ENCODE peak calls at places on chromosomes 11 and 22, in eight cellular contexts. One of them, this sample, is unnamed.
A peak's percentile ranks its signal among the peaks of the same experiment; 100 is the strongest.

GRCh38 chr11:95293116-95293515 is 62.1 kb upstream of the SESN3 start:
- DNase-seq in brain microvascular endothelial cell: no peak
- DNase-seq in colonic mucosa: no peak
- DNase-seq in A673: no peak
- DNase-seq in heart right ventricle: no peak
- DNase-seq in kidney: no peak
- DNase-seq in BE2C: no peak
- DNase-seq in cardiac fibroblast: no peak
- DNase-seq in this sample: no peak

GRCh38 chr11:7672960-7673723 is at the start of gene CYB5R2:
- DNase-seq in brain microvascular endothelial cell: no peak
- DNase-seq in colonic mucosa: peak; percentile 85
- DNase-seq in A673: no peak
- DNase-seq in heart right ventricle: peak; percentile 75
- DNase-seq in kidney: peak; percentile 92
- DNase-seq in BE2C: peak; percentile 19
- DNase-seq in cardiac fibroblast: peak; percentile 71
- DNase-seq in this sample: peak; percentile 46

GRCh38 chr11:72591785-72592490 is 82.3 kb downstream of the PDE2A start:
- DNase-seq in brain microvascular endothelial cell: no peak
- DNase-seq in colonic mucosa: no peak
- DNase-seq in A673: peak; percentile 66
- DNase-seq in heart right ventricle: no peak
- DNase-seq in kidney: no peak
- DNase-seq in BE2C: no peak
- DNase-seq in cardiac fibroblast: no peak
- DNase-seq in this sample: peak; percentile 39

GRCh38 chr11:130211144-130211543 is 51.6 kb downstream of the ST14 start:
- DNase-seq in brain microvascular endothelial cell: no peak
- DNase-seq in colonic mucosa: peak; percentile 12
- DNase-seq in A673: no peak
- DNase-seq in heart right ventricle: no peak
- DNase-seq in kidney: peak; percentile 13
- DNase-seq in BE2C: no peak
- DNase-seq in cardiac fibroblast: no peak
- DNase-seq in this sample: no peak

GRCh38 chr11:108803781-108804180 is 138.9 kb downstream of the DDX10 start:
- DNase-seq in brain microvascular endothelial cell: peak; percentile 18
- DNase-seq in colonic mucosa: no peak
- DNase-seq in A673: no peak
- DNase-seq in heart right ventricle: no peak
- DNase-seq in kidney: no peak
- DNase-seq in BE2C: no peak
- DNase-seq in cardiac fibroblast: peak; percentile 22
- DNase-seq in this sample: no peak

GRCh38 chr22:24726848-24727217 is 47.7 kb downstream of the PIWIL3 start:
- DNase-seq in brain microvascular endothelial cell: no peak
- DNase-seq in colonic mucosa: no peak
- DNase-seq in A673: no peak
- DNase-seq in heart right ventricle: no peak
- DNase-seq in kidney: no peak
- DNase-seq in BE2C: no peak
- DNase-seq in cardiac fibroblast: no peak
- DNase-seq in this sample: no peak

GRCh38 chr11:84398017-84398626 is 1112.0 kb upstream of the CCDC90B start:
- DNase-seq in brain microvascular endothelial cell: peak; percentile 36
- DNase-seq in colonic mucosa: no peak
- DNase-seq in A673: peak; percentile 37
- DNase-seq in heart right ventricle: no peak
- DNase-seq in kidney: no peak
- DNase-seq in BE2C: peak; percentile 59
- DNase-seq in cardiac fibroblast: peak; percentile 66
- DNase-seq in this sample: no peak

GRCh38 chr22:48305726-48306235 is 1521.9 kb downstream of the BRD1 start:
- DNase-seq in brain microvascular endothelial cell: no peak
- DNase-seq in colonic mucosa: no peak
- DNase-seq in A673: no peak
- DNase-seq in heart right ventricle: no peak
- DNase-seq in kidney: peak; percentile 60
- DNase-seq in BE2C: no peak
- DNase-seq in cardiac fibroblast: no peak
- DNase-seq in this sample: no peak

GRCh38 chr22:45483918-45484499 is 18.7 kb upstream of the FBLN1 start:
- DNase-seq in brain microvascular endothelial cell: no peak
- DNase-seq in colonic mucosa: no peak
- DNase-seq in A673: no peak
- DNase-seq in heart right ventricle: no peak
- DNase-seq in kidney: no peak
- DNase-seq in BE2C: no peak
- DNase-seq in cardiac fibroblast: no peak
- DNase-seq in this sample: no peak

GRCh38 chr11:33040862-33041453 is 1.6 kb downstream of the TCP11L1 start:
- DNase-seq in brain microvascular endothelial cell: no peak
- DNase-seq in colonic mucosa: no peak
- DNase-seq in A673: peak; percentile 99
- DNase-seq in heart right ventricle: no peak
- DNase-seq in kidney: no peak
- DNase-seq in BE2C: no peak
- DNase-seq in cardiac fibroblast: no peak
- DNase-seq in this sample: no peak

GRCh38 chr11:33040127-33040861 is 922 bp downstream of the TCP11L1 start:
- DNase-seq in brain microvascular endothelial cell: no peak
- DNase-seq in colonic mucosa: no peak
- DNase-seq in A673: peak; percentile 77
- DNase-seq in heart right ventricle: no peak
- DNase-seq in kidney: no peak
- DNase-seq in BE2C: no peak
- DNase-seq in cardiac fibroblast: no peak
- DNase-seq in this sample: peak; percentile 25

GRCh38 chr11:33043221-33043833 is 4.0 kb downstream of the TCP11L1 start:
- DNase-seq in brain microvascular endothelial cell: no peak
- DNase-seq in colonic mucosa: no peak
- DNase-seq in A673: no peak
- DNase-seq in heart right ventricle: no peak
- DNase-seq in kidney: no peak
- DNase-seq in BE2C: no peak
- DNase-seq in cardiac fibroblast: no peak
- DNase-seq in this sample: no peak

GRCh38 chr11:33034983-33035382 is 4.4 kb upstream of the TCP11L1 start:
- DNase-seq in brain microvascular endothelial cell: no peak
- DNase-seq in colonic mucosa: no peak
- DNase-seq in A673: no peak
- DNase-seq in heart right ventricle: no peak
- DNase-seq in kidney: no peak
- DNase-seq in BE2C: no peak
- DNase-seq in cardiac fibroblast: no peak
- DNase-seq in this sample: no peak

DNA sequence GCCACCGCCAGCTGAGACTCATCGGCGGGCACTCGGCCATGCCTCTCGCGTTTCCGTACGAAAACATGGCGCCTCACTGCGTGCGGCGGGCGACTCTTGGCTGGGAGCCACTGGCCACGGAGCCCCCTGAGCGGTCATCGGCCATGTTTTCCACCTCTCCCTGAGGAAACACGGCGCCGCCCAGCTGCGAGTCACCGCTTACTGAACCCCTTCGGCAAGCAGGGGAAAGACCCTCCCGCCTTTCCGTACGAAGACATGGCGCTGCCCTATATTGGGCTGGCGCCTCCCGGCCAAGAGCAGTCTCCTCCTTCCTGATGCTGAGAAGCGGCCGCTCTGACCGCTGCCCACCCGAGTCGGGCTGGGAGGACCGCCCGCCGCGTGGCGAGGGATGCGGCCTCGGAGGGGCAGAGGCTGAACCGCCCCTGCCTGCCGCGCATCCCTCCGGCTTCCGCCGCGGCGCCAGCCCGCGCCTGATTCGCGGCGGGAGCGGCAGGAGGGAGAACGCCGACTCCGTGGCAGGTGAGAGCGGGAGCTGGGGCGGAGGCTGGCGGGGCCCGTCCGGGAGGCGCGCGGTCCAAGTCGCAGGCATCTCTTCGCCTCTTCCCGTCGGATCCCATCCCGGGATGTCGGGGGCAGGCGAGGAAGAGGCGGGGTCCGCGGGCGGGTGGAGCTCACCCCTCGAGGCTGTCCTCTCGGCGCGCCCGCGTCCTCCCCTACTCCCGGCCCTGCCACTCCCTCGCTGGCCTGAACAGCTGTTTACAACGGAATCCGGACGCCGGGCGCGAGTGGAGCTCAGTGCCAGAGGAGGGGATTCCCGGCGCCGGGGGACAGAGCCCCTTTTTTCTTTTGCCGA is at the start of gene TCP11L1:
- DNase-seq in brain microvascular endothelial cell: peak; percentile 89
- DNase-seq in colonic mucosa: peak; percentile 88
- DNase-seq in A673: peak; percentile 89
- DNase-seq in heart right ventricle: peak; percentile 93
- DNase-seq in kidney: peak; percentile 97
- DNase-seq in BE2C: peak; percentile 86
- DNase-seq in cardiac fibroblast: peak; percentile 97
- DNase-seq in this sample: peak; percentile 90
- H3K4me3 ChIP-seq in brain microvascular endothelial cell: peak within 1 kb of the TSS; percentile 89
- H3K4me3 ChIP-seq in colonic mucosa: peak within 1 kb of the TSS; percentile 95
- H3K4me3 ChIP-seq in A673: peak within 1 kb of the TSS; percentile 63
- H3K4me3 ChIP-seq in heart right ventricle: peak within 1 kb of the TSS; percentile 97
- H3K4me3 ChIP-seq in kidney: peak within 1 kb of the TSS; percentile 88
- H3K4me3 ChIP-seq in BE2C: peak within 1 kb of the TSS; percentile 72
- H3K4me3 ChIP-seq in cardiac fibroblast: peak within 1 kb of the TSS; percentile 87
- H3K4me3 ChIP-seq in this sample: peak within 1 kb of the TSS; percentile 96

GRCh38 chr11:133964946-133965632 is 8.3 kb upstream of the IGSF9B start:
- DNase-seq in brain microvascular endothelial cell: no peak
- DNase-seq in colonic mucosa: no peak
- DNase-seq in A673: no peak
- DNase-seq in heart right ventricle: no peak
- DNase-seq in kidney: no peak
- DNase-seq in BE2C: no peak
- DNase-seq in cardiac fibroblast: peak; percentile 70
- DNase-seq in this sample: no peak

GRCh38 chr11:133967599-133968238 is 11.0 kb upstream of the IGSF9B start:
- DNase-seq in brain microvascular endothelial cell: no peak
- DNase-seq in colonic mucosa: no peak
- DNase-seq in A673: no peak
- DNase-seq in heart right ventricle: no peak
- DNase-seq in kidney: no peak
- DNase-seq in BE2C: no peak
- DNase-seq in cardiac fibroblast: no peak
- DNase-seq in this sample: no peak

GRCh38 chr11:133968300-133968699 is 11.5 kb upstream of the IGSF9B start:
- DNase-seq in brain microvascular endothelial cell: no peak
- DNase-seq in colonic mucosa: no peak
- DNase-seq in A673: no peak
- DNase-seq in heart right ventricle: no peak
- DNase-seq in kidney: no peak
- DNase-seq in BE2C: no peak
- DNase-seq in cardiac fibroblast: no peak
- DNase-seq in this sample: no peak

GRCh38 chr11:133966147-133966546 is 9.4 kb upstream of the IGSF9B start:
- DNase-seq in brain microvascular endothelial cell: no peak
- DNase-seq in colonic mucosa: no peak
- DNase-seq in A673: no peak
- DNase-seq in heart right ventricle: no peak
- DNase-seq in kidney: no peak
- DNase-seq in BE2C: no peak
- DNase-seq in cardiac fibroblast: no peak
- DNase-seq in this sample: no peak

DNA sequence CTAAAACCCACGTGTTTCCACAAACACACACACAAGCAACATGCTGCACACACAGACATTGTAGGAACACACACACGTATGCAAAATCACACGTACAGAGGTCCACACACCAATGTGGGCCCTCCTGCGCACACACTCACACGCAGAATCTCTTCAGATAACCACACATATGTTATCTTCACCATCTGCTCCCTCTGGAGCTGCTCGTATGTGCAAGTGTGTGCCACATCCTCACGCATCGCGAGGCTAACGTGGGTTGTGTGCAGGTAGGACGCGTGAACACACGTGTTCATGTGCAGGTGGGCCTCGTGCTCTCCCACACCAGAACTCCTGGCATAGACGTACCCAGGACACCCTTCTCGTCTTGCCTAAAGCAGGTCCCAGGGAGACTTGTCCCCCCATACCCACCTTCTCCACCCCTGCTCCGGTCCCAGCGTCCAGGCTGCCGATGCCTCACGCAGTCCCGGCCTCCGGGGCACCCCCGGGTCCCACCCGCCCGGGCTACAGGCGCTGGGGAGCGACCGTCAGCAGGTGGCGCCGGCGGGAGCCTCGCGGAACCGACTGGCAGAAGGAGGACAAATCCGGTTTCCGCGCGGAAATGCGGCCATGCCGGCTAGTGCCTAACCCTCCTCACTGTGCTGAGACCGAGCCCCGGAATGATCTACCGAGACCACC is 10.3 kb upstream of the IGSF9B start:
- DNase-seq in brain microvascular endothelial cell: no peak
- DNase-seq in colonic mucosa: peak; percentile 29
- DNase-seq in A673: peak; percentile 60
- DNase-seq in heart right ventricle: peak; percentile 56
- DNase-seq in kidney: no peak
- DNase-seq in BE2C: no peak
- DNase-seq in cardiac fibroblast: no peak
- DNase-seq in this sample: peak; percentile 45
- TF ChIP-seq CTCF in brain microvascular endothelial cell: peak; percentile 15
- TF ChIP-seq CTCF in colonic mucosa: no peak
- TF ChIP-seq CTCF in A673: peak; percentile 80
- TF ChIP-seq CTCF in heart right ventricle: peak; percentile 29
- TF ChIP-seq CTCF in kidney: no peak
- TF ChIP-seq CTCF in BE2C: no peak
- TF ChIP-seq CTCF in cardiac fibroblast: no peak
- TF ChIP-seq CTCF in this sample: peak; percentile 57

DNA sequence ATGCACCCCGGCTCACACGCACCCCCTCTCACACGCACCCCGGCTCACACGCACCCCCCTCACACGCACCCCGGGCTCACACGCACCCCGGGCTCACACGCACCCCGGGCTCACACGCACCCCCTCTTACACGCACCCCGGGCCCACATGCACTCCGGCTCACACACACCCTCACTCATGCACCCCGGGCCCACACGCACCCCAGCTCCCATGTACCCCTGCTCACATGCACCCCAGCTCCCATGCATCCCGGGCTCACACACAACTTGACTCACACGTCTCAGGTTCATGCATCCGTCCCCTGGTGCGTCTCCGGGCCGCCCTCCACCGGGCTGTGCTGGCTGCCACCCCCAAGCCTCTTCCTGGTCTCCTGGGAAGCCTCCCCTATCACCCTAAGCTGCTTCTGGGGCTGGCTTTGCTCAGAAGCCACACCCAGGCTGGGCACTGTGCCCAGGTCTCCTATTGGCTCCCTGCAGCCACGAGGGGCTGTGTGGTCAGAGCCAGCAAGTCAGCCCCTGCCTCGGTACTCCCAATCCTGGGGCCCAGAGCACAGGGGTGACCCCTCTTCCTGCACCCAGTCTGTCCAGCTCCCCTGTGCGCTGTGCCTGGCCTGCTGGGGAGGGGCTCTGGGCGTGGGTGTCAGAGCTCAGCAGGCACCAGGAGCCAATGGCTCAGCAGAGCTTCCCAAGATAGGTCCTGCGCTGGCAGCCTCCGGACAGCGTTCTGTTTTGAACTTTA is 16.9 kb downstream of the TSPAN4 start:
- DNase-seq in brain microvascular endothelial cell: peak; percentile 84
- DNase-seq in colonic mucosa: peak; percentile 83
- DNase-seq in A673: peak; percentile 92
- DNase-seq in heart right ventricle: peak; percentile 79
- DNase-seq in kidney: peak; percentile 95
- DNase-seq in BE2C: peak; percentile 90
- DNase-seq in cardiac fibroblast: peak; percentile 96
- DNase-seq in this sample: no peak
- H3K4me3 ChIP-seq in brain microvascular endothelial cell: peak overlapping the region; percentile 48
- H3K4me3 ChIP-seq in colonic mucosa: peak overlapping the region; percentile 11
- H3K4me3 ChIP-seq in A673: peak overlapping the region; percentile 53
- H3K4me3 ChIP-seq in heart right ventricle: no peak overlapping the region
- H3K4me3 ChIP-seq in kidney: no peak overlapping the region
- H3K4me3 ChIP-seq in BE2C: peak overlapping the region; percentile 38
- H3K4me3 ChIP-seq in cardiac fibroblast: no peak overlapping the region
- H3K4me3 ChIP-seq in this sample: no peak overlapping the region

GRCh38 chr22:30802202-30803166 is 107.8 kb downstream of the OSBP2 start:
- DNase-seq in brain microvascular endothelial cell: peak; percentile 77
- DNase-seq in colonic mucosa: peak; percentile 81
- DNase-seq in A673: peak; percentile 93
- DNase-seq in heart right ventricle: peak; percentile 78
- DNase-seq in kidney: peak; percentile 95
- DNase-seq in BE2C: peak; percentile 87
- DNase-seq in cardiac fibroblast: peak; percentile 94
- DNase-seq in this sample: peak; percentile 79
- TF ChIP-seq CTCF in brain microvascular endothelial cell: peak; percentile 19
- TF ChIP-seq CTCF in colonic mucosa: peak; percentile 26
- TF ChIP-seq CTCF in A673: peak; percentile 22
- TF ChIP-seq CTCF in heart right ventricle: peak; percentile 24
- TF ChIP-seq CTCF in kidney: peak; percentile 17
- TF ChIP-seq CTCF in BE2C: peak; percentile 1
- TF ChIP-seq CTCF in cardiac fibroblast: peak; percentile 17
- TF ChIP-seq CTCF in this sample: no peak